ENCODE peak calls at places on chromosomes 6 and 20, in nine cellular contexts. I, X, H, A, K, T, G, J and W are unnamed samples.

GRCh38 chr6:109739671-109740070 is 48.6 kb downstream of the FIG4 start:
- DNase-seq in I (no peak), X (no peak), H (no peak), A (no peak), K (peak; percentile 23), T (peak; percentile 25), G (peak; percentile 16), J (no peak), W (no peak)

GRCh38 chr6:1724616-1725015 is 114.9 kb downstream of the FOXC1 start:
- DNase-seq in I (no peak), X (peak; percentile 86), H (no peak), A (peak; percentile 84), K (no peak), T (peak; percentile 32), G (peak; percentile 32), J (no peak), W (peak; percentile 84)

GRCh38 chr20:15895560-15896084 is 677.6 kb downstream of the KIF16B start:
- DNase-seq in I (no peak), X (no peak), H (no peak), A (no peak), K (no peak), T (no peak), G (no peak), J (peak; percentile 48), W (no peak)

GRCh38 chr20:8627386-8628030 is 441.4 kb upstream of the PLCB4 start:
- DNase-seq in I (peak; percentile 36), X (no peak), H (no peak), A (no peak), K (no peak), T (no peak), G (no peak), J (no peak), W (no peak)

GRCh38 chr20:38201356-38201755 is 36.3 kb upstream of the TGM2 start:
- DNase-seq in I (peak; percentile 93), X (peak; percentile 64), H (peak; percentile 57), A (peak; percentile 63), K (no peak), T (peak; percentile 59), G (no peak), J (no peak), W (no peak)

GRCh38 chr6:30450908-30451818 is 38.1 kb upstream of the HLA-E start:
- DNase-seq in I (peak; percentile 58), X (peak; percentile 85), H (peak; percentile 74), A (no peak), K (no peak), T (no peak), G (peak; percentile 32), J (peak; percentile 36), W (peak; percentile 41)

GRCh38 chr6:89281779-89282246 is 33.3 kb downstream of the GABRR2 start:
- DNase-seq in I (peak; percentile 42), X (no peak), H (no peak), A (no peak), K (no peak), T (peak; percentile 34), G (no peak), J (no peak), W (peak; percentile 35)

GRCh38 chr20:1265226-1265915 is 723 bp upstream of the SNPH start:
- DNase-seq in I (no peak), X (no peak), H (no peak), A (no peak), K (no peak), T (no peak), G (no peak), J (no peak), W (no peak)

GRCh38 chr20:54180931-54181330 is 7.1 kb upstream of the CYP24A1 start:
- DNase-seq in I (no peak), X (no peak), H (no peak), A (no peak), K (no peak), T (no peak), G (no peak), J (no peak), W (no peak)

GRCh38 chr6:21201673-21202430 is 391.7 kb upstream of the SOX4 start:
- DNase-seq in I (no peak), X (no peak), H (no peak), A (no peak), K (no peak), T (no peak), G (no peak), J (no peak), W (no peak)

GRCh38 chr6:30067460-30068139 is 602 bp downstream of the PPP1R11 start:
- DNase-seq in I (no peak), X (peak; percentile 94), H (no peak), A (no peak), K (peak; percentile 88), T (no peak), G (no peak), J (no peak), W (no peak)

GRCh38 chr20:8912731-8913130 is 156.2 kb upstream of the PLCB4 start:
- DNase-seq in I (no peak), X (no peak), H (no peak), A (no peak), K (no peak), T (no peak), G (no peak), J (no peak), W (no peak)

GRCh38 chr20:38617011-38617829 is 15.6 kb downstream of the ARHGAP40 start:
- DNase-seq in I (peak; percentile 36), X (no peak), H (no peak), A (no peak), K (no peak), T (no peak), G (no peak), J (no peak), W (no peak)

GRCh38 chr20:37178839-37179670 is at the start of the genes MROH8 and RPN2:
- DNase-seq in I (peak; percentile 98), X (peak; percentile 99), H (peak; percentile 99), A (peak; percentile 98), K (peak; percentile 97), T (peak; percentile 99), G (peak; percentile 98), J (peak; percentile 83), W (peak; percentile 99)
- TF ChIP-seq POLR2A in I (no peak), X (peak; percentile 77), H (peak; percentile 46), A (peak; percentile 72), K (peak; percentile 43), T (peak; percentile 68), G (peak; percentile 74), J (peak; percentile 92), W (peak; percentile 77)

DNA sequence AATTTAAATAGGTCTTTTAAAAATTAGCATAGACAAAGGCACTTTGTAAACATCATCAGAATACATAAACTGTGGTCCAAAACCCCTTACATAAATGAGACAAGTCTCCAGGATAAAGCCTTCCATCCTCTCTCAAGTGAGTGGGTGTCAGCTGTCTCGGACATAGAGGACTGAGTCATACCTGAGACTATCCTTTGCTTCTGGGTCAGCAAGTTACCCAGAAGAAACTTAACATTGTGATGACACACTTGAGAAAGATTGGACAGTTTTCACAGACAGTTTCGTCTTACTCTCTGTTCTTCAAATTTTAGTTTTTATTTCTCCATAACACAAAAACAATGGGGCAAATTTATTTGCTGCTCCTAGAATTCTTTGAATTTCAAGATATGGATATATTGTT is 838.0 kb downstream of the DHX35 start:
- DNase-seq in I (peak; percentile 52), X (no peak), H (no peak), A (no peak), K (no peak), T (no peak), G (no peak), J (peak; percentile 26), W (no peak)
- H3K27ac ChIP-seq in I (no peak overlapping the region), X (no peak overlapping the region), H (peak overlapping the region; percentile 51), A (no peak overlapping the region), K (no peak overlapping the region), T (peak overlapping the region; percentile 64), G (no peak overlapping the region), J (no peak overlapping the region), W (no peak overlapping the region)

GRCh38 chr20:5508044-5508443 is 191.3 kb upstream of the PROKR2 start:
- DNase-seq in I (no peak), X (no peak), H (no peak), A (no peak), K (no peak), T (no peak), G (no peak), J (no peak), W (no peak)
- H3K4me3 ChIP-seq in I (no peak overlapping the region), X (no peak overlapping the region), H (no peak overlapping the region), A (no peak overlapping the region), K (no peak overlapping the region), T (no peak overlapping the region), G (no peak overlapping the region), J (no peak overlapping the region), W (no peak overlapping the region)

DNA sequence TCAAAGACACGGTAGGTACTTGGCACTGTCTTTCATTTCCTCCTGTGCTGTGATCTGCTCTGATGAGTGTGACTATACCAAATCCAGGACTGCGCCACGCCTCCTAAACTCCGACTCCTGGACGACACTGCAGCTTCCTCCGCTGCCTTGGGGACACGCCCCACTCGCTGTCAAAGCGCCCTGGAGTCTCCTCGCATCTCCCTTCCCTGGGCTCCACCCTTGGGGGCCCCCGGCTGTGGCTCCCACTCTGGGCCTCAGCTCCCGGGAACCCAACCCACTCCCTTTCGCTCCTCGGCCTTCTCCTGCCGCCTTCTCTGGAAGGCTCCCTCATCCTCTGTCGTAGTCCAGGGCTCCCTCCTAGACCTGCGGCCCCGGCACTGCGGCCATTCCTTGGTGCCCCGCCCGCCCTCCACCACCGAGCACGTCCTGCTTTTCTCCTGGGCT is 61.2 kb downstream of the RSPH3 start:
- DNase-seq in I (no peak), X (no peak), H (no peak), A (no peak), K (no peak), T (no peak), G (no peak), J (no peak), W (peak; percentile 45)
- TF ChIP-seq POLR2A in I (no peak), X (no peak), H (no peak), A (no peak), K (no peak), T (no peak), G (no peak), J (no peak), W (no peak)

GRCh38 chr6:116055513-116055912 is 5.2 kb downstream of the FRK start:
- DNase-seq in I (no peak), X (no peak), H (no peak), A (no peak), K (no peak), T (no peak), G (no peak), J (no peak), W (no peak)
- H3K27ac ChIP-seq in I (no peak overlapping the region), X (no peak overlapping the region), H (no peak overlapping the region), A (no peak overlapping the region), K (no peak overlapping the region), T (no peak overlapping the region), G (no peak overlapping the region), J (no peak overlapping the region), W (no peak overlapping the region)